ENCODE peak calls at places on chromosome 1, in ten cellular contexts. H, N, B, M, U, J, V, I, R and P are unnamed samples. For H3K27me3, the result is how much of the 10 kb centered on the place peaks cover.

GRCh38 chr1:237759371-237759770 is 131.4 kb downstream of the ZP4 start:
- DNase-seq in J (peak), U (no peak), B (no peak), H (no peak), V (no peak), R (no peak), N (no peak), I (no peak), M (no peak), P (no peak)

GRCh38 chr1:163035791-163036249 is 33.3 kb upstream of the RGS4 start:
- DNase-seq in V (no peak), J (peak), H (no peak), B (no peak), U (peak), I (no peak), N (no peak), M (no peak), R (no peak), P (no peak)

GRCh38 chr1:38135621-38136414 is 89.2 kb upstream of the POU3F1 start:
- DNase-seq in M (no peak), U (no peak), V (no peak), H (no peak), J (no peak), I (no peak), R (no peak), B (no peak), N (no peak), P (no peak)

GRCh38 chr1:76501136-76501535 is 366.1 kb upstream of the ST6GALNAC5 start:
- DNase-seq in B (no peak), V (no peak), J (no peak), N (no peak), I (no peak), H (no peak), U (no peak), R (no peak), M (no peak), P (no peak)

GRCh38 chr1:9289090-9289534 is 3.6 kb upstream of the SPSB1 start:
- DNase-seq in B (peak), V (no peak), H (peak), N (peak), M (peak), I (no peak), U (no peak), J (peak), R (peak), P (no peak)

GRCh38 chr1:68470388-68470970 is 20.7 kb upstream of the RPE65 start:
- DNase-seq in N (no peak), B (no peak), I (no peak), H (no peak), R (no peak), V (no peak), M (no peak), J (no peak), U (no peak), P (no peak)

GRCh38 chr1:1923681-1924000 is 4.6 kb upstream of the TMEM52 start:
- DNase-seq in I (no peak), R (no peak), U (no peak), V (no peak), B (no peak), H (no peak), N (no peak), M (no peak), J (no peak), P (no peak)

GRCh38 chr1:173241528-173242347 is 34.6 kb upstream of the TNFSF4 start:
- DNase-seq in N (no peak), I (no peak), B (no peak), U (no peak), J (no peak), V (no peak), H (no peak), R (no peak), M (peak), P (no peak)

GRCh38 chr1:233518344-233518743 is 95.6 kb upstream of the KCNK1 start:
- DNase-seq in H (no peak), I (no peak), J (peak), B (no peak), M (peak), U (no peak), N (no peak), V (no peak), R (no peak), P (no peak)

GRCh38 chr1:184033136-184033469 is 4.4 kb downstream of the COLGALT2 start:
- DNase-seq in I (no peak), H (no peak), B (no peak), M (no peak), U (no peak), J (no peak), N (no peak), R (no peak), V (no peak), P (no peak)
- H3K27me3 ChIP-seq in I (under half), H (under half), B (under half), M (under half), U (under half), J (under half), N (under half), R (under half), V (under half), P (under half)

DNA sequence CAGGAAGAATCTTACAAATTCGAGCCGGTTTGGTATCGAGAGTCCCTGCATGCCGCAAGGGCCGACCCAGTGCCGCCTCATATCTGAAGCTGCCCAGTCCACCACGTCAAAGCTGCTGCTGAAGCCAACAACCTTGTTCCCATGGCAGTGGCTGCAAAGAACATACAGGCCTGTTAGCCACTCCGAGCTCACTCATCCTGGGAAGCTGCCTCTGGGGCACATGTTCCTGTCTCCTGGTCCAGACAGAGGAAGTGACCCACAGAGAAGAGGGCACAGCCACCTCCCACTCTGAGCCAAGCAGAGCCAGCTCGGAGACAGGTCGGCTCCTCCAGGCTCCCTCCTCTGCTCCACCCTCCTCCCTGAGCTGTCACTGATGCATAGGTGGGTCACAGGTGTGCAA is 66.8 kb downstream of the DISP3 start:
- DNase-seq in R (no peak), B (no peak), H (no peak), M (no peak), V (no peak), I (no peak), J (no peak), U (no peak), N (no peak), P (no peak)
- H3K27me3 ChIP-seq in R (under half), B (under half), H (under half), M (under half), V (under half), I (under half), J (under half), U (under half), N (under half), P (under half)

GRCh38 chr1:208245185-208245705 is 1.1 kb upstream of the PLXNA2 start:
- DNase-seq in R (peak), J (peak), N (peak), V (peak), B (peak), M (peak), H (peak), U (peak), I (peak), P (no peak)

GRCh38 chr1:208243522-208243850 is 698 bp downstream of the PLXNA2 start:
- DNase-seq in N (peak), I (peak), J (peak), R (no peak), V (no peak), M (no peak), H (no peak), U (no peak), B (no peak), P (no peak)

GRCh38 chr1:208242829-208243521 is 1.2 kb downstream of the PLXNA2 start:
- DNase-seq in R (no peak), V (no peak), M (no peak), H (no peak), I (peak), N (no peak), J (peak), B (peak), U (no peak), P (no peak)

GRCh38 chr1:208244584-208244916 is 366 bp upstream of the PLXNA2 start:
- DNase-seq in H (no peak), I (peak), U (no peak), J (no peak), R (no peak), V (no peak), N (no peak), M (no peak), B (no peak), P (no peak)

GRCh38 chr1:208243851-208244583 is at the start of gene PLXNA2:
- DNase-seq in R (peak), N (peak), J (peak), V (peak), U (no peak), M (peak), H (peak), B (peak), I (peak), P (no peak)
- H3K27me3 ChIP-seq in R (under half), N (under half), J (under half), V (under half), U (under half), M (under half), H (under half), B (under half), I (under half), P (under half)

GRCh38 chr1:41366428-41367101 is 5.3 kb downstream of the FOXO6 start:
- DNase-seq in J (no peak), M (no peak), N (peak), B (no peak), H (peak), I (no peak), V (no peak), R (no peak), U (no peak), P (no peak)
- H3K27me3 ChIP-seq in J (under half), M (under half), N (under half), B (under half), H (under half), I (under half), V (under half), R (under half), U (half or more), P (under half)

GRCh38 chr1:24315391-24315790 is 3.8 kb upstream of the GRHL3 start:
- DNase-seq in I (no peak), R (no peak), N (no peak), B (no peak), M (no peak), H (no peak), U (no peak), J (peak), V (no peak), P (no peak)
- H3K27me3 ChIP-seq in I (under half), R (under half), N (under half), B (under half), M (under half), H (under half), U (under half), J (under half), V (under half), P (under half)

DNA sequence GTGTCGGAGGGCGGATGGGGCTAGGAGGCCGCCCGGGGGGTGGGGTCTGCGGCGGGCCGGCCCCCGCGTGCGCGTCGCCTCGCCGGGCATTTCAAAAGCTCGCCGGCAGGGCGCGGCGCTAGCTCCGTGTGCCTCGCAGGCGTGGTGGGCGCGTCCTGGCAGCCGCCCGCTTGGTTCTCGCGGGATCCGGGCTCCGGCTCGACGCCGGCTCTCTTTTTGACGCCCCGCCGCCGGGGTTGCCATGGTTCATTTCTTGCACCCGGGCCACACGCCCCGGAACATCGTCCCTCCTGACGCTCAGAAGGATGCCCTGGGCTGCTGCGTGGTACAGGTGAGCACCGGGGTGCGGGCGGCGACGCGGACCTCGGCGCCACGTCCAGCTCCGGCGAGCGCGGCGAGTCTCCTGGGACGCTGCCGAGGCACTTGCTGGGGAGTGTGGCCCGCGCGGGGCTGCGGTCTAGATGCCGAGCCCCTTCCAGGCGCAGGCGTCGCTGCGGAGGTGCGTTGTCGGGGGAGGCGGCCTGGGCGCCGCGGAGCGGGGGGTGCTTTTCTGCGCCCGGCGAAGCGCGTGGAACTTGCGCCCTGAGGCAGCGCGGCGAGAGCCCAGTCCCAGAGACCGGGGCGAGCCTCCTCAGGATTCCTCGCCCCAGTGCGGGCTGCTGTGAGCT is at the start of gene ZYG11A:
- DNase-seq in N (peak), U (peak), J (peak), H (peak), V (no peak), B (peak), I (peak), M (peak), R (no peak), P (no peak)
- H3K27me3 ChIP-seq in N (under half), U (under half), J (under half), H (under half), V (under half), B (under half), I (under half), M (under half), R (under half), P (under half)

GRCh38 chr1:7564097-7564496 is 207.0 kb upstream of the VAMP3 start:
- DNase-seq in N (no peak), V (no peak), I (no peak), B (peak), J (no peak), M (no peak), R (no peak), U (no peak), H (no peak), P (no peak)

GRCh38 chr1:7560601-7561181 is 210.4 kb upstream of the VAMP3 start:
- DNase-seq in R (no peak), I (no peak), N (no peak), B (peak), J (no peak), U (no peak), V (no peak), H (no peak), M (no peak), P (no peak)

GRCh38 chr1:7561331-7561921 is 209.7 kb upstream of the VAMP3 start:
- DNase-seq in M (no peak), N (no peak), U (no peak), R (no peak), B (peak), J (no peak), V (no peak), H (no peak), I (no peak), P (no peak)

GRCh38 chr1:7562729-7563605 is 208.1 kb upstream of the VAMP3 start:
- DNase-seq in H (no peak), B (peak), I (no peak), U (no peak), V (no peak), M (no peak), N (no peak), R (no peak), J (no peak), P (no peak)

GRCh38 chr1:7561936-7562728 is 209.0 kb upstream of the VAMP3 start:
- DNase-seq in I (no peak), N (no peak), U (no peak), M (no peak), V (no peak), B (peak), R (no peak), J (no peak), H (no peak), P (no peak)
- H3K27me3 ChIP-seq in I (under half), N (under half), U (under half), M (under half), V (under half), B (under half), R (under half), J (under half), H (under half), P (under half)

DNA sequence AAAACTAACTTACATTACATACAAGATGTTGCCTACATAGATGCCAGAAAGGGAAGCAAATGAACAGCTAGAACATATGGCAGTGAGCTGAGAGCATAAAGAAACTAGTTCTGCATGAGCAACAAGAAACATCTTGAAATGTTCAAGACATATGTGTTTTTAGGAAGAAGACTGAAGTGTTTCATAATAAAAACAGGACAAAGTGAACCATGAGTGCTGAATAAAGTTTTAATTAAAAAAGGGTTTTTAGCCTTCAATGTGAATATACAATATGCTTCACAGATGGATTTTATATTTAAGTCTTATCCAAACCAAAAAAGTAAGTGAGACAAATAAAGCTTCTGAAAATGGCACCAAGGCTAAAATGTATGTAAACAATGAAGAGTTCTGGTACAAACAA is 39.5 kb downstream of the SLC5A9 start:
- DNase-seq in V (no peak), I (no peak), J (no peak), M (no peak), U (no peak), R (no peak), N (no peak), H (no peak), B (no peak), P (no peak)
- H3K27me3 ChIP-seq in V (under half), I (under half), J (under half), M (under half), U (under half), R (under half), N (under half), H (under half), B (under half), P (under half)

DNA sequence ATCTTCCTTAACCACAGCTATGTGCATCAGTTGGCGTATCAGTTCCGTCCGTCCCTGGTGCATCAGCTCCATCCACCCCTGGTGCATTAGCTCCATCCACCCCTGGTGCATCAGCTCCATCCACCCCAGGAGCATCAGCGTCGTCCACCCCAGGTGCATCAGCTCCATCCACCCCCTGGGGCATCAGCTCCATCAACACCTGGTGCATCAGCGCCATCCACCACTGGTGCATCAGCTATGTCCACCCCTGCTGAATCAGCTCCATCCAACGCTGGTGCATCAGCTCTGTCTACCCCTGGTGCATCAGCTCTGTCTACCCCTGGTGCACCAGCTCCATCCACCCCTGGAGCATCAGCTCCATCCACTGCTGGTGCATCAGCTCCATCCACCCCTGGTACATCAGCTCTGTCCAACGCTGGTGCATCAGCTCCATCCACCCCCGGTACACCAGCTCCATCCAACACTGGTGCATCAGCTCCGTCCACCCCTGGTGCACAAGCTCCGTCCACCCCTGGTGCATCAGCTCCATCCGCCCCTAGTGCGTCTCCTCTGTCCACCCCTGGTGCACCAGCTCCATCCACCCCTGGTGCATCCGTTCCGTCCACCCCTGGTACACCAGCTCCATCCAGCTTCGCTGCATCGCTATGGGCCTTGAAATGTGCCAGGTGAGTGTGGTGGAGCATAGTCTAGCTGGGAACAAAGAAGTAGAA is 106.6 kb upstream of the ZBTB40 start:
- DNase-seq in M (no peak), J (no peak), U (no peak), N (no peak), R (no peak), H (no peak), V (no peak), B (no peak), I (no peak), P (no peak)
- H3K27me3 ChIP-seq in M (under half), J (under half), U (half or more), N (half or more), R (under half), H (under half), V (under half), B (under half), I (under half), P (under half)